ENCODE peak calls at places on chromosome 20, in six cellular contexts. U is A549, D is NCI-H187, E is suprapubic skin, C is G401, J is WERI-Rb-1. I is an unnamed sample.

GRCh38 chr20:57708694-57709673 is 831 bp downstream of the PMEPA1 start:
- DNase-seq in U (no peak), D (no peak), E (no peak), C (no peak), J (no peak), I (no peak)

GRCh38 chr20:44601801-44602204 is 19.4 kb downstream of the PKIG start:
- DNase-seq in U (no peak), D (no peak), E (peak; percentile 81), C (peak; percentile 16), J (no peak), I (no peak)

GRCh38 chr20:33787253-33787891 is 23.8 kb upstream of the CHMP4B start:
- DNase-seq in U (no peak), D (no peak), E (no peak), C (no peak), J (no peak), I (no peak)

GRCh38 chr20:33301192-33301930 is 18.3 kb downstream of the BPIFB1 start:
- DNase-seq in U (peak; percentile 25), D (no peak), E (no peak), C (no peak), J (no peak), I (no peak)

GRCh38 chr20:4898282-4898681 is 103.0 kb downstream of the SLC23A2 start:
- DNase-seq in U (no peak), D (no peak), E (no peak), C (no peak), J (no peak), I (no peak)

GRCh38 chr20:61599061-61599930 is 347.2 kb downstream of the CDH4 start:
- DNase-seq in U (no peak), D (no peak), E (no peak), C (no peak), J (no peak), I (no peak)

GRCh38 chr20:60906555-60906954 is 345.5 kb upstream of the CDH4 start:
- DNase-seq in U (no peak), D (no peak), E (no peak), C (no peak), J (no peak), I (no peak)

GRCh38 chr20:10758446-10758845 is 84.6 kb upstream of the JAG1 start:
- DNase-seq in U (peak; percentile 17), D (no peak), E (no peak), C (no peak), J (no peak), I (peak; percentile 44)

GRCh38 chr20:7996898-7997297 is 22.7 kb downstream of the TMX4 start:
- DNase-seq in U (no peak), D (no peak), E (no peak), C (no peak), J (no peak), I (no peak)

GRCh38 chr20:8304124-8304800 is 172.2 kb downstream of the PLCB1 start:
- DNase-seq in U (no peak), D (no peak), E (no peak), C (no peak), J (no peak), I (no peak)

GRCh38 chr20:21684671-21685070 is 20.8 kb upstream of the PAX1 start:
- DNase-seq in U (no peak), D (no peak), E (no peak), C (no peak), J (no peak), I (no peak)

GRCh38 chr20:21182832-21183563 is 57.1 kb downstream of the KIZ start:
- DNase-seq in U (peak; percentile 47), D (no peak), E (no peak), C (no peak), J (no peak), I (no peak)

GRCh38 chr20:22949710-22950109 is 85.4 kb upstream of the SSTR4 start:
- DNase-seq in U (peak; percentile 26), D (no peak), E (no peak), C (no peak), J (no peak), I (no peak)

GRCh38 chr20:555933-556332 is 12.3 kb upstream of the CSNK2A1 start:
- DNase-seq in U (no peak), D (no peak), E (no peak), C (no peak), J (peak; percentile 84), I (peak; percentile 81)

GRCh38 chr20:49562341-49563014 is 5.5 kb downstream of the PTGIS start:
- DNase-seq in U (peak; percentile 27), D (no peak), E (peak; percentile 90), C (no peak), J (no peak), I (no peak)

GRCh38 chr20:45924391-45925261 is 9.9 kb upstream of the PCIF1 start:
- DNase-seq in U (no peak), D (no peak), E (no peak), C (peak; percentile 14), J (no peak), I (peak; percentile 66)

GRCh38 chr20:33674294-33675126 is at the start of gene NECAB3:
- DNase-seq in U (peak; percentile 54), D (peak; percentile 68), E (peak; percentile 90), C (peak; percentile 57), J (peak; percentile 82), I (peak; percentile 82)

GRCh38 chr20:56716806-56717205 is 87.7 kb downstream of the TFAP2C start:
- DNase-seq in U (no peak), D (no peak), E (no peak), C (no peak), J (peak; percentile 8), I (no peak)

GRCh38 chr20:57293998-57294397 is 27.6 kb upstream of the BMP7 start:
- DNase-seq in U (no peak), D (no peak), E (no peak), C (no peak), J (no peak), I (no peak)

GRCh38 chr20:63117661-63118302 is 98.1 kb downstream of the YTHDF1 start:
- DNase-seq in U (no peak), D (no peak), E (peak; percentile 75), C (no peak), J (no peak), I (no peak)

GRCh38 chr20:20003088-20003954 is 13.8 kb upstream of the NAA20 start:
- DNase-seq in U (no peak), D (peak; percentile 54), E (no peak), C (no peak), J (no peak), I (no peak)

GRCh38 chr20:44516491-44516890 is 5.4 kb downstream of the SERINC3 start:
- DNase-seq in U (no peak), D (no peak), E (peak; percentile 82), C (no peak), J (peak; percentile 46), I (no peak)

GRCh38 chr20:52087471-52087870 is 104.1 kb downstream of the ZFP64 start:
- DNase-seq in U (no peak), D (no peak), E (no peak), C (no peak), J (no peak), I (no peak)

GRCh38 chr20:25532015-25532751 is 53.1 kb downstream of the NINL start:
- DNase-seq in U (no peak), D (no peak), E (no peak), C (peak; percentile 66), J (peak; percentile 74), I (peak; percentile 41)

GRCh38 chr20:36085686-36086267 is 68.8 kb upstream of the EPB41L1 start:
- DNase-seq in U (peak; percentile 98), D (no peak), E (no peak), C (no peak), J (no peak), I (peak; percentile 72)

I was measured in HepG2.